ENCODE peak calls at places on chromosomes 4 and X, in four cellular contexts. One of them, this sample, is unnamed.

GRCh38 chrX:20620301-20620700 is 353.6 kb upstream of the RPS6KA3 start:
- DNase-seq in neural crest cell: no peak
- DNase-seq in esophagus squamous epithelium: no peak
- DNase-seq in amniotic stem cell: no peak
- DNase-seq in this sample: no peak

GRCh38 chr4:183130328-183131155 is 31.5 kb downstream of the WWC2 start:
- DNase-seq in neural crest cell: no peak
- DNase-seq in amniotic stem cell: no peak
- DNase-seq in esophagus squamous epithelium: no peak
- DNase-seq in this sample: no peak

GRCh38 chr4:173415885-173416658 is 17.2 kb upstream of the SCRG1 start:
- DNase-seq in neural crest cell: no peak
- DNase-seq in esophagus squamous epithelium: peak; percentile 5
- DNase-seq in amniotic stem cell: no peak
- DNase-seq in this sample: no peak

GRCh38 chr4:99712530-99712929 is 54.9 kb upstream of the C4orf54 start:
- DNase-seq in neural crest cell: no peak
- DNase-seq in esophagus squamous epithelium: no peak
- DNase-seq in amniotic stem cell: no peak
- DNase-seq in this sample: no peak

GRCh38 chr4:151407466-151408379 is 1.3 kb upstream of the FHIP1A start:
- DNase-seq in esophagus squamous epithelium: peak; percentile 4
- DNase-seq in neural crest cell: no peak
- DNase-seq in amniotic stem cell: no peak
- DNase-seq in this sample: peak; percentile 70

GRCh38 chrX:151697537-151697936 is 2.3 kb downstream of the PRRG3 start:
- DNase-seq in neural crest cell: no peak
- DNase-seq in amniotic stem cell: peak; percentile 39
- DNase-seq in esophagus squamous epithelium: no peak
- DNase-seq in this sample: no peak

GRCh38 chr4:114558446-114559020 is 40.1 kb upstream of the UGT8 start:
- DNase-seq in amniotic stem cell: no peak
- DNase-seq in esophagus squamous epithelium: no peak
- DNase-seq in neural crest cell: no peak
- DNase-seq in this sample: no peak

GRCh38 chr4:183449193-183449888 is 4.9 kb downstream of the CDKN2AIP start:
- DNase-seq in neural crest cell: no peak
- DNase-seq in amniotic stem cell: no peak
- DNase-seq in esophagus squamous epithelium: no peak
- DNase-seq in this sample: no peak

GRCh38 chr4:28832445-28832844 is 1887.7 kb upstream of the PCDH7 start:
- DNase-seq in amniotic stem cell: no peak
- DNase-seq in esophagus squamous epithelium: no peak
- DNase-seq in neural crest cell: no peak
- DNase-seq in this sample: no peak

GRCh38 chr4:8269535-8270417 is at the start of gene HTRA3:
- DNase-seq in esophagus squamous epithelium: no peak
- DNase-seq in amniotic stem cell: no peak
- DNase-seq in neural crest cell: peak; percentile 45
- DNase-seq in this sample: no peak

GRCh38 chr4:126899382-126899801 is 733.4 kb upstream of the INTU start:
- DNase-seq in amniotic stem cell: peak; percentile 76
- DNase-seq in neural crest cell: no peak
- DNase-seq in esophagus squamous epithelium: no peak
- DNase-seq in this sample: no peak

GRCh38 chr4:148770377-148770776 is 328.2 kb upstream of the NR3C2 start:
- DNase-seq in neural crest cell: no peak
- DNase-seq in amniotic stem cell: no peak
- DNase-seq in esophagus squamous epithelium: no peak
- DNase-seq in this sample: no peak

GRCh38 chrX:71935542-71935941 is 24.9 kb downstream of the NHSL2 start:
- DNase-seq in amniotic stem cell: no peak
- DNase-seq in esophagus squamous epithelium: no peak
- DNase-seq in neural crest cell: no peak
- DNase-seq in this sample: no peak

GRCh38 chrX:110042521-110042920 is 39.6 kb downstream of the TMEM164 start:
- DNase-seq in esophagus squamous epithelium: no peak
- DNase-seq in neural crest cell: no peak
- DNase-seq in amniotic stem cell: no peak
- DNase-seq in this sample: no peak

GRCh38 chrX:16528620-16529019 is 121.3 kb upstream of the S100G start:
- DNase-seq in neural crest cell: no peak
- DNase-seq in esophagus squamous epithelium: no peak
- DNase-seq in amniotic stem cell: no peak
- DNase-seq in this sample: no peak

GRCh38 chr4:113003841-113004240 is 45.6 kb upstream of the ANK2 start:
- DNase-seq in amniotic stem cell: no peak
- DNase-seq in esophagus squamous epithelium: no peak
- DNase-seq in neural crest cell: no peak
- DNase-seq in this sample: no peak

GRCh38 chr4:177016541-177017141 is 223.9 kb upstream of the VEGFC start:
- DNase-seq in amniotic stem cell: peak; percentile 21
- DNase-seq in esophagus squamous epithelium: no peak
- DNase-seq in neural crest cell: no peak
- DNase-seq in this sample: no peak

GRCh38 chrX:38639730-38640129 is 78.4 kb downstream of the TSPAN7 start:
- DNase-seq in amniotic stem cell: no peak
- DNase-seq in neural crest cell: no peak
- DNase-seq in esophagus squamous epithelium: no peak
- DNase-seq in this sample: no peak

GRCh38 chrX:53729756-53730155 is 43.2 kb upstream of the HUWE1 start:
- DNase-seq in neural crest cell: no peak
- DNase-seq in amniotic stem cell: no peak
- DNase-seq in esophagus squamous epithelium: no peak
- DNase-seq in this sample: no peak

GRCh38 chrX:9745417-9746115 is 20.1 kb downstream of the GPR143 start:
- DNase-seq in esophagus squamous epithelium: no peak
- DNase-seq in neural crest cell: no peak
- DNase-seq in amniotic stem cell: no peak
- DNase-seq in this sample: no peak

GRCh38 chrX:78540171-78540570 is 119.0 kb downstream of the RTL3 start:
- DNase-seq in amniotic stem cell: no peak
- DNase-seq in esophagus squamous epithelium: no peak
- DNase-seq in neural crest cell: no peak
- DNase-seq in this sample: no peak

GRCh38 chr4:30860983-30861382 is 140.8 kb downstream of the PCDH7 start:
- DNase-seq in esophagus squamous epithelium: no peak
- DNase-seq in amniotic stem cell: no peak
- DNase-seq in neural crest cell: no peak
- DNase-seq in this sample: no peak

GRCh38 chr4:17126306-17126978 is 228.0 kb upstream of the LDB2 start:
- DNase-seq in neural crest cell: no peak
- DNase-seq in amniotic stem cell: no peak
- DNase-seq in esophagus squamous epithelium: no peak
- DNase-seq in this sample: no peak

GRCh38 chrX:134725103-134725690 is 66.9 kb upstream of the PLAC1 start:
- DNase-seq in amniotic stem cell: no peak
- DNase-seq in neural crest cell: no peak
- DNase-seq in esophagus squamous epithelium: no peak
- DNase-seq in this sample: no peak

GRCh38 chr4:156329779-156330178 is 376.1 kb upstream of the CTSO start:
- DNase-seq in neural crest cell: no peak
- DNase-seq in esophagus squamous epithelium: no peak
- DNase-seq in amniotic stem cell: no peak
- DNase-seq in this sample: no peak

This sample was measured in GM10248.